ENCODE peak calls at places on chromosome 18, in seven cellular contexts. O, Z, E, T, M, V and Q are unnamed samples.

GRCh38 chr18:8163287-8163959 is 445.8 kb upstream of the RAB12 start:
- DNase-seq in E (no peak), T (no peak), V (no peak), M (no peak), Z (no peak), O (no peak), Q (no peak)

GRCh38 chr18:57942090-57942489 is 101.9 kb upstream of the NEDD4L start:
- DNase-seq in E (no peak), M (no peak), V (no peak), T (no peak), O (no peak), Z (no peak), Q (no peak)

GRCh38 chr18:59232309-59233016 is 12.5 kb downstream of the GRP start:
- DNase-seq in M (no peak), O (no peak), E (no peak), V (no peak), T (no peak), Z (no peak), Q (no peak)

GRCh38 chr18:5787936-5788335 is 107.4 kb downstream of the TMEM200C start:
- DNase-seq in T (no peak), O (no peak), V (no peak), Z (no peak), E (no peak), M (no peak), Q (no peak)

GRCh38 chr18:54013452-54013851 is 211.0 kb downstream of the MBD2 start:
- DNase-seq in Z (no peak), V (no peak), O (no peak), T (no peak), M (no peak), E (no peak), Q (no peak)

GRCh38 chr18:21896732-21897336 is 156.2 kb downstream of the MIB1 start:
- DNase-seq in M (no peak), T (peak; percentile 41), O (peak; percentile 19), V (no peak), Z (no peak), E (no peak), Q (no peak)

GRCh38 chr18:9711361-9712129 is 3.4 kb downstream of the RAB31 start:
- DNase-seq in Z (no peak), M (no peak), E (no peak), V (no peak), T (no peak), O (no peak), Q (no peak)

GRCh38 chr18:23106575-23106974 is 28.7 kb upstream of the CABLES1 start:
- DNase-seq in O (no peak), M (peak; percentile 56), E (peak; percentile 96), V (peak; percentile 63), T (no peak), Z (peak; percentile 77), Q (peak; percentile 87)

GRCh38 chr18:9705183-9705864 is 2.8 kb upstream of the RAB31 start:
- DNase-seq in O (no peak), M (peak; percentile 62), T (no peak), V (no peak), E (peak; percentile 76), Z (peak; percentile 62), Q (peak; percentile 51)

GRCh38 chr18:63472380-63472779 is 4.4 kb upstream of the SERPINB5 start:
- DNase-seq in E (no peak), V (no peak), M (no peak), O (no peak), Z (no peak), T (no peak), Q (no peak)

GRCh38 chr18:47731276-47731675 is 199.2 kb downstream of the SMAD2 start:
- DNase-seq in O (no peak), Z (no peak), T (no peak), M (no peak), V (no peak), E (no peak), Q (no peak)

GRCh38 chr18:63100626-63100900 is 219.0 kb downstream of the BCL2 start:
- DNase-seq in E (no peak), T (no peak), Z (no peak), O (no peak), V (no peak), M (no peak), Q (no peak)

GRCh38 chr18:361941-362913 is 94.4 kb upstream of the THOC1 start:
- DNase-seq in M (no peak), E (peak; percentile 81), T (peak; percentile 50), Z (peak; percentile 49), V (peak; percentile 48), O (no peak), Q (peak; percentile 49)

GRCh38 chr18:3216987-3217386 is 2.8 kb downstream of the MYOM1 start:
- DNase-seq in T (no peak), Z (no peak), O (no peak), M (no peak), E (no peak), V (no peak), Q (no peak)

GRCh38 chr18:3212636-3213035 is 7.1 kb downstream of the MYOM1 start:
- DNase-seq in Z (no peak), E (no peak), V (no peak), M (no peak), T (no peak), O (no peak), Q (no peak)

GRCh38 chr18:3217930-3218647 is 1.7 kb downstream of the MYOM1 start:
- DNase-seq in V (no peak), O (no peak), Z (peak; percentile 17), T (no peak), E (no peak), M (no peak), Q (peak; percentile 59)

GRCh38 chr18:3213231-3214059 is 6.3 kb downstream of the MYOM1 start:
- DNase-seq in Z (peak; percentile 45), O (no peak), M (peak; percentile 7), E (no peak), V (no peak), T (no peak), Q (peak; percentile 33)

DNA sequence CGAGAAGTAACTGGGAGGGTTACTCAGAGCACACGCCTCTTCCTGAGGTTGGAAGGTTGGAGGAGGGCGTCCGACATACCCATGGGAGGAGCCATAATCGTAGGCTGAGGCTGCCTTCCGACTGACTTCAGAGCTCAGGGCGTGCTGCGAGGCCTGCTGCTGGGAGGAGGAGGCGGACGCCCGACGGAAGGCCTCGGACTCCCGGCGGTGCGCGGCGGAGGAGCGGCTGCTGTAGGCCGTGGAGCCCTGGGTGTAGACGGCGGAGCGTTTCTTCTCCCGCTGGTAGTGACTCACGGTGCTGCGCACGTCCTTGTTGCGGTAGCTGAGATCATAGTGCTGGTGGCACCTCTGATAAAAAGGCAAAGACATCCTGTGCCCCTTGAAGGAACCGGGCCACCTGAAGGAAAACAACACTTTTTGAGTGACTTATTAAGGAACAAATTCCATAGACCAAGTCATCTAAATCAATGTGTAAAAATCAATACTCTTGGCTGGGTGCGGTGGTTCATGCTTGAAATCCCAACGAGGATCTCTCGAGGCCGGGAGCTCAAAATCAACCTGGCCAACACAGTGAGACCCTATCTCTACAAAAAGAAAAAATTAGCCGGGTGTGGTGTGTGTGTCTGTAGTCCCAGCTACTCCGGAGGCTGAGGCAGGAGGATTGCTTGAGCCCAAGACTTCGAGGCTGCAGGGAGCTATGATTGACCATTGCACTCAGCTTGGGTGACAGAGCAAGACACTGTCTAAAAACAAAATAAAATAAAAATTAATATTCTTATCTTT is 4.7 kb downstream of the MYOM1 start:
- DNase-seq in Z (no peak), M (no peak), O (no peak), E (no peak), T (no peak), V (no peak), Q (no peak)
- H3K4me3 ChIP-seq in Z (no peak overlapping the region), M (no peak overlapping the region), O (peak overlapping the region; percentile 71), E (no peak overlapping the region), T (no peak overlapping the region), V (no peak overlapping the region), Q (no peak overlapping the region)

DNA sequence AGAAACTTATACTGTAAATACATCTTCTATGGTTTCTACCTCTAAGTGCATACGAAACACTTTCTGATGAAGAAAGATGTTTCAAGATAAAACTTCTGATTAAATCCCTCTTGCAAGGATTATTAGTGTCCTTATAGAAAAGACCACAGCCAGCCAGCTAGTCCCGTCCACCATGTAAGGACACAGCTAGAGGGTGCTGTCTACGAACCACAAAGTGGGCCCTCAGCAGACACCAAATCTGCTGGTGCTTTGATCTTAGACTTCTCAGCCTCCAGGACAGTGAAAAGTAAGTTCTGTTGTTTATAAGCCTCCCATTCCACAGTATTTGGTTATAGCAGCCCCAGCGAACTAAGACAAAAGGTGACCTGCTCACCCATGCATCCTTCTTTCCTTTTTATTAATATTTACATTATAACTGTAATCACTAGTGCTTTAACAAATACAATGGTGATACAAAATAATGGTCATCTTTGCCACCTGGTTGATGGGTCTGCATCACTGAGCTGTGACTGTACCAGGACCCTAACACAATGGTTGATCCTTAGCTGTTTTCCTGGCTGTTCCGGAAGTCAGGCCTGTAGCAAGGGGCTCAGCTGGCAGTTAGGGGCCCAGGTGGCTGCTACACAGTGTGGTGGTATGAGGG is 108.4 kb upstream of the SMAD7 start:
- DNase-seq in Z (peak; percentile 21), T (no peak), E (peak; percentile 24), O (no peak), M (no peak), V (no peak), Q (peak; percentile 65)
- TF ChIP-seq CTCF in Z (peak; percentile 34), T (no peak), E (peak; percentile 36), O (peak; percentile 17), M (no peak), V (peak; percentile 37), Q (peak; percentile 69)

DNA sequence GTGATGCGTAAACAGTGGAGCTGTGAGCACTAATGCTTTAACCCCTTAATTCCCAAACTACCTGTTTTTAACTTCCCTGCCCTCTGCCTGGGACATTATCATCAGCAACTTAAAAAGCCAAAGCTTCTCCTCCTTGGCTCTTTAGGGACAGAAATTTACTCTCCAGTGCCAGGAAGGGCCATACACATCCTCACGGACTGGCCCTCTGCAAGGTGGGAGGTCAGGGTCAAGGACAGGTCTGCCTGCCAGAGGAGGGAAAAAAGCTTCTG is 21.5 kb downstream of the KCTD1 start:
- DNase-seq in M (no peak), T (no peak), V (no peak), Z (no peak), O (no peak), E (no peak), Q (no peak)
- H3K4me3 ChIP-seq in M (no peak overlapping the region), T (no peak overlapping the region), V (no peak overlapping the region), Z (no peak overlapping the region), O (no peak overlapping the region), E (no peak overlapping the region), Q (no peak overlapping the region)

GRCh38 chr18:55465313-55465712 is 122.7 kb downstream of the TCF4 start:
- DNase-seq in O (no peak), E (no peak), V (no peak), Z (no peak), M (no peak), T (no peak), Q (peak; percentile 26)
- TF ChIP-seq CTCF in O (no peak), E (no peak), V (no peak), Z (no peak), M (no peak), T (no peak), Q (peak; percentile 6)

GRCh38 chr18:2571200-2572143 is at the start of the genes METTL4 and NDC80:
- DNase-seq in E (peak; percentile 86), T (peak; percentile 87), V (peak; percentile 71), O (peak; percentile 84), M (peak; percentile 84), Z (peak; percentile 92), Q (peak; percentile 91)

GRCh38 chr18:2570772-2571199 is 519 bp downstream of the METTL4 start:
- DNase-seq in E (peak; percentile 64), M (peak; percentile 83), O (peak; percentile 63), V (peak; percentile 32), Z (peak; percentile 71), T (peak; percentile 77), Q (peak; percentile 70)

GRCh38 chr18:2572144-2572682 is 856 bp downstream of the NDC80 start:
- DNase-seq in Z (no peak), V (no peak), T (no peak), E (no peak), O (no peak), M (no peak), Q (peak; percentile 7)

GRCh38 chr18:2572892-2573291 is 1.5 kb downstream of the NDC80 start:
- DNase-seq in M (no peak), Z (peak; percentile 17), T (no peak), V (no peak), O (no peak), E (no peak), Q (peak; percentile 39)

GRCh38 chr18:2573408-2573807 is 2.1 kb downstream of the NDC80 start:
- DNase-seq in M (no peak), Z (no peak), O (no peak), E (no peak), V (no peak), T (no peak), Q (peak; percentile 10)
- H3K4me3 ChIP-seq in M (no peak overlapping the region), Z (peak overlapping the region; percentile 90), O (no peak overlapping the region), E (no peak overlapping the region), V (peak overlapping the region; percentile 89), T (no peak overlapping the region), Q (no peak overlapping the region)